ENCODE peak calls at places on chromosomes 11 and 22, in seven cellular contexts. V is kidney, J is SK-N-SH, M is mesenchymal stem cell, K is H1, E is HepG2, U is IMR-90. W is an unnamed sample.

GRCh38 chr11:17939542-17939941 is 73.3 kb downstream of the SERGEF start:
- DNase-seq in V (no peak), J (no peak), M (no peak), K (no peak), E (no peak), U (no peak), W (no peak)

GRCh38 chr22:43239102-43239875 is 52.4 kb upstream of the TTLL12 start:
- DNase-seq in V (no peak), J (peak), M (peak), K (no peak), E (no peak), U (no peak), W (no peak)

GRCh38 chr22:27610863-27611786 is 190.4 kb downstream of the MN1 start:
- DNase-seq in V (no peak), J (no peak), M (no peak), K (no peak), E (no peak), U (no peak), W (no peak)

GRCh38 chr22:21055880-21056319 is 10.2 kb downstream of the LRRC74B start:
- DNase-seq in V (peak), J (no peak), M (no peak), K (no peak), E (no peak), U (no peak), W (no peak)

GRCh38 chr22:27919943-27920755 is 1.1 kb upstream of the PITPNB start:
- DNase-seq in V (no peak), J (peak), M (peak), K (no peak), E (peak), U (peak), W (peak)

GRCh38 chr11:62324738-62325556 is 12.3 kb upstream of the ASRGL1 start:
- DNase-seq in V (no peak), J (peak), M (peak), K (peak), E (peak), U (peak), W (peak)

GRCh38 chr11:65616575-65617001 is 1.0 kb downstream of the PCNX3 start:
- DNase-seq in V (no peak), J (no peak), M (peak), K (no peak), E (peak), U (no peak), W (no peak)

GRCh38 chr11:720642-721346 is 14.8 kb downstream of the EPS8L2 start:
- DNase-seq in V (no peak), J (peak), M (no peak), K (no peak), E (no peak), U (peak), W (peak)

GRCh38 chr11:76073716-76074115 is 132.6 kb downstream of the WNT11 start:
- DNase-seq in V (no peak), J (peak), M (peak), K (no peak), E (no peak), U (peak), W (no peak)

GRCh38 chr22:48845356-48845936 is 982.2 kb downstream of the BRD1 start:
- DNase-seq in V (peak), J (no peak), M (no peak), K (no peak), E (no peak), U (no peak), W (no peak)

GRCh38 chr11:15390857-15391256 is 276.1 kb downstream of the INSC start:
- DNase-seq in V (no peak), J (no peak), M (no peak), K (no peak), E (no peak), U (no peak), W (no peak)

GRCh38 chr11:119258983-119259382 is 52.8 kb downstream of the CBL start:
- DNase-seq in V (no peak), J (no peak), M (peak), K (no peak), E (no peak), U (peak), W (no peak)
- H3K9ac ChIP-seq in V (no peak), J (no peak), M (no peak), K (no peak), E (no peak), U (no peak), W (no peak)

GRCh38 chr11:32775908-32776307 is 18.6 kb downstream of the CCDC73 start:
- DNase-seq in V (no peak), J (no peak), M (no peak), K (no peak), E (no peak), U (no peak), W (no peak)

GRCh38 chr11:32774081-32774480 is 20.4 kb downstream of the CCDC73 start:
- DNase-seq in V (no peak), J (no peak), M (no peak), K (no peak), E (no peak), U (no peak), W (no peak)

GRCh38 chr11:32781721-32782120 is 12.7 kb downstream of the CCDC73 start:
- DNase-seq in V (no peak), J (no peak), M (no peak), K (no peak), E (no peak), U (no peak), W (no peak)

GRCh38 chr11:32779131-32779530 is 15.3 kb downstream of the CCDC73 start:
- DNase-seq in V (no peak), J (no peak), M (no peak), K (no peak), E (no peak), U (no peak), W (no peak)
- H3K9ac ChIP-seq in V (no peak), J (no peak), M (no peak), K (no peak), E (no peak), U (no peak), W (no peak)

GRCh38 chr11:82003671-82004148 is 730.0 kb downstream of the FAM181B start:
- DNase-seq in V (no peak), J (no peak), M (no peak), K (no peak), E (no peak), U (no peak), W (peak)

GRCh38 chr11:82003024-82003423 is 730.6 kb downstream of the FAM181B start:
- DNase-seq in V (no peak), J (no peak), M (no peak), K (no peak), E (no peak), U (no peak), W (no peak)

GRCh38 chr11:82009133-82009532 is 724.5 kb downstream of the FAM181B start:
- DNase-seq in V (no peak), J (no peak), M (no peak), K (no peak), E (no peak), U (no peak), W (no peak)

GRCh38 chr11:82004537-82005213 is 729.0 kb downstream of the FAM181B start:
- DNase-seq in V (no peak), J (no peak), M (no peak), K (no peak), E (no peak), U (no peak), W (peak)

GRCh38 chr11:82007536-82007935 is 726.1 kb downstream of the FAM181B start:
- DNase-seq in V (no peak), J (no peak), M (no peak), K (no peak), E (no peak), U (no peak), W (no peak)
- H3K9ac ChIP-seq in V (no peak), J (no peak), M (no peak), K (peak), E (no peak), U (no peak), W (no peak)

DNA sequence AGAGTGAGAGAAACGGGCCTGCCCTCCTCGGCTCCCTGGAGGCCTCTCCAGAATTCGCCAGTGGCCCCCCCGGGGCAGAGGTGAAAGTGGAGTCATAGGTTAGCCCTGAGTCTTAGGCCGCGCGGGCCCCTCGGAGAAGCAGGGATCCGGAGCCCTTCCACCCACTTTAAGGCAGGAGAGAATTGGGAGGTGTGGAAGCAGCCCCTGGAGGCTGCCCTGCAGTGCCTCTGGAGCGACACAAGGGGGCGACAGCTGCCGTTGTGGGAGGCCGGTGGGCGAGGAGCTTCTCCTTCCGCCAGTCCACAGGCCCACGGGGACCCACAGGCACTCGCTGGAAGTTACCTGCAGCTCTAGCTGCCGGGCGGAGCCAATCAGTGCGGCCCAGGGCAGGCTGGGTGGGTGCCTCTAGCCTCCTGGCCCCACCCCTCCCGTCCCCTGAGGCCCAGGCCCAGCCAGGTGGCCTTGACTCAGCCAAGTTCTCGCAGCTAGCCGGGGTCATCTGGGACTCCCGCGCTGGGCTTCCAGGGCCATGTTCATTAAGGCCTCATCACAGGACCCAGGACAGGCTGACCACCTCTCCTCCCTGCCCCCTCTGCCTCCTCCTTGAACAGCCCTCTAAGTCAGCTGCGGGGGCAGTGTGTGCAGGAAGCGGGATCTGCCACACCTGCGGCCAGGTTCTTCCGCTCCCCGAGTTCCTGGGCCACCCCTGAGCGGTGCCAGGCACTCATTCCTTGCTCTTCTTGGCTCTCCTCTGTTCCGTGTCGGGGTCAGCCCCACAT is 5.0 kb downstream of the DGKZ start:
- DNase-seq in V (peak), J (peak), M (peak), K (no peak), E (no peak), U (no peak), W (peak)
- H3K9ac ChIP-seq in V (peak), J (no peak), M (no peak), K (no peak), E (no peak), U (no peak), W (peak)

DNA sequence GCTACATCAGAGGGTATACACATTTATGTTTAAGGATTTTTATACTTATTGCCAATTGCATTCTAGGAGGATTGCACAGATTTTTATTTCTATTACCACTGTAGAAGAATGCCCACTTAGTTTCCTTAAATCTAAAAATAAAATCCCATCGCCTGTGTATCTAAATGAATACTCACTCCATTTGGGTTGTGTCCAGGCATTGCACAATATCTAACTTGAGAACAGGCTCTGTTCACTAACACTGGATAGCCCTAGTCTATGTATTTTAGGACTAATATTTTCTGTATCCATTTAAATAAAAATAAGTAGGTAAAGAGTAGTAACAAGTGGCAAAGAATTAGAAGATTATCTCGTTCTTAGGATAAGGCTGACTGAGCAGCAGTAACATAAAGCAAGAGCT is 4.1 kb downstream of the C11orf52 start:
- DNase-seq in V (no peak), J (no peak), M (peak), K (no peak), E (peak), U (peak), W (peak)
- H3K9ac ChIP-seq in V (peak), J (peak), M (peak), K (no peak), E (peak), U (peak), W (no peak)

DNA sequence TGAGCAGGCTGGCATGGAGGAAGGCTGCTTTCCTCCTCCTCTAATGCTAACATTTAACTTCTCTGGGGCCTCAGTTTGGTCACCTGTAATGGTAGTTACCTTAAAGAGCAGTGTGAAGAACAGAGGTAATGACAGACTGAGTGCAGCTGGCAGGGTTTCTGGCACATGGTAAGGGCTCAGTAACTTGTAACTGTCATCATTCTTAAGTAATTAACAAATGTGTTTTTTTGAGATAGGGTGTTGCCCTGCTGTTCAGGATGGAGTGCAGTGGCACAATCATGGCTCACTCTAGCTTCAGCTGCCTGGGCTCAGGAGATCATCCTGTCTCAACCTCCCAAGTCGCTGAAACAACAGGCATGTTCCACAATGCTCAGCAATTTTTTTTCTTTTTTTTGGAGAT is 242.0 kb upstream of the SYN3 start:
- DNase-seq in V (no peak), J (no peak), M (no peak), K (no peak), E (no peak), U (no peak), W (no peak)
- H3K9ac ChIP-seq in V (peak), J (no peak), M (peak), K (no peak), E (no peak), U (no peak), W (no peak)

GRCh38 chr11:69641681-69642548 is 959 bp downstream of the CCND1 start:
- DNase-seq in V (peak), J (peak), M (no peak), K (no peak), E (no peak), U (no peak), W (no peak)
- H3K9ac ChIP-seq in V (peak), J (peak), M (peak), K (peak), E (peak), U (peak), W (peak)

W was measured in mammary epithelial cell.